ENCODE peak calls at places on chromosomes 1 and 21, in six cellular contexts. U, L, I, M, P and H are unnamed samples.

GRCh38 chr1:188170935-188171334 is 1342.2 kb downstream of the PLA2G4A start:
- DNase-seq in U (no peak), L (no peak), I (no peak), M (no peak), P (no peak), H (no peak)

GRCh38 chr1:46211051-46211450 is 7.9 kb downstream of the LURAP1 start:
- DNase-seq in U (no peak), L (no peak), I (no peak), M (no peak), P (no peak), H (no peak)

GRCh38 chr1:199979071-199979470 is 48.4 kb upstream of the NR5A2 start:
- DNase-seq in U (no peak), L (no peak), I (peak; percentile 59), M (no peak), P (no peak), H (no peak)

GRCh38 chr1:27102707-27103468 is 52.0 kb downstream of the SLC9A1 start:
- DNase-seq in U (peak; percentile 88), L (peak; percentile 74), I (peak; percentile 83), M (peak; percentile 67), P (peak; percentile 91), H (no peak)

GRCh38 chr1:83547903-83548302 is 451.0 kb downstream of the TTLL7 start:
- DNase-seq in U (no peak), L (no peak), I (no peak), M (no peak), P (no peak), H (no peak)

GRCh38 chr1:224411766-224412165 is 22.8 kb downstream of the WDR26 start:
- DNase-seq in U (no peak), L (no peak), I (no peak), M (no peak), P (no peak), H (no peak)

GRCh38 chr1:24526940-24527542 is 24.4 kb downstream of the RCAN3 start:
- DNase-seq in U (no peak), L (no peak), I (peak; percentile 33), M (no peak), P (no peak), H (no peak)

GRCh38 chr1:167052389-167052788 is 37.8 kb downstream of the GPA33 start:
- DNase-seq in U (no peak), L (no peak), I (no peak), M (no peak), P (no peak), H (no peak)

GRCh38 chr1:58929667-58930325 is 145.9 kb upstream of the JUN start:
- DNase-seq in U (no peak), L (no peak), I (no peak), M (peak; percentile 53), P (no peak), H (no peak)

GRCh38 chr1:228362141-228362883 is 44.3 kb downstream of the TRIM11 start:
- DNase-seq in U (no peak), L (no peak), I (no peak), M (no peak), P (no peak), H (no peak)

GRCh38 chr1:22286491-22286890 is 143.6 kb upstream of the WNT4 start:
- DNase-seq in U (no peak), L (no peak), I (no peak), M (no peak), P (no peak), H (no peak)

GRCh38 chr1:201585901-201586300 is 47.0 kb downstream of the NAV1 start:
- DNase-seq in U (no peak), L (no peak), I (no peak), M (no peak), P (no peak), H (no peak)

GRCh38 chr21:46125846-46126301 is 28.0 kb downstream of the COL6A2 start:
- DNase-seq in U (no peak), L (no peak), I (peak; percentile 9), M (no peak), P (peak; percentile 6), H (no peak)

GRCh38 chr1:10815863-10816195 is 19.4 kb upstream of the CASZ1 start:
- DNase-seq in U (no peak), L (no peak), I (peak; percentile 53), M (no peak), P (no peak), H (no peak)

GRCh38 chr1:17596651-17597509 is 57.4 kb downstream of the ARHGEF10L start:
- DNase-seq in U (no peak), L (no peak), I (no peak), M (no peak), P (no peak), H (no peak)

GRCh38 chr1:220990417-220991337 is 111.4 kb downstream of the HLX start:
- DNase-seq in U (no peak), L (no peak), I (no peak), M (no peak), P (no peak), H (peak; percentile 62)

GRCh38 chr1:147669475-147670318 is 627 bp downstream of the ACP6 start:
- DNase-seq in U (peak; percentile 44), L (no peak), I (peak; percentile 50), M (peak; percentile 5), P (peak; percentile 29), H (no peak)

GRCh38 chr21:16535100-16535418 is 805.3 kb downstream of the USP25 start:
- DNase-seq in U (no peak), L (no peak), I (peak; percentile 76), M (no peak), P (no peak), H (peak; percentile 55)

GRCh38 chr1:175169305-175170018 is 23.1 kb downstream of the KIAA0040 start:
- DNase-seq in U (no peak), L (no peak), I (no peak), M (no peak), P (no peak), H (no peak)

GRCh38 chr1:117656202-117656641 is 50.4 kb downstream of the TENT5C start:
- DNase-seq in U (peak; percentile 58), L (peak; percentile 59), I (no peak), M (peak; percentile 61), P (no peak), H (no peak)

GRCh38 chr1:2857521-2857920 is 56.0 kb upstream of the TTC34 start:
- DNase-seq in U (no peak), L (no peak), I (no peak), M (no peak), P (no peak), H (no peak)

GRCh38 chr1:167720965-167721616 is 691 bp upstream of the MPZL1 start:
- DNase-seq in U (no peak), L (no peak), I (peak; percentile 24), M (no peak), P (no peak), H (peak; percentile 35)

GRCh38 chr1:159177273-159177907 is 6.0 kb downstream of the CADM3 start:
- DNase-seq in U (peak; percentile 70), L (no peak), I (peak; percentile 50), M (no peak), P (no peak), H (peak; percentile 43)

GRCh38 chr21:14900058-14900457 is 164.7 kb downstream of the NRIP1 start:
- DNase-seq in U (no peak), L (no peak), I (no peak), M (no peak), P (no peak), H (no peak)

GRCh38 chr1:60255565-60255964 is 182.0 kb upstream of the C1orf87 start:
- DNase-seq in U (no peak), L (no peak), I (no peak), M (no peak), P (no peak), H (no peak)

GRCh38 chr1:165474196-165474595 is 29.3 kb upstream of the RXRG start:
- DNase-seq in U (no peak), L (no peak), I (no peak), M (no peak), P (no peak), H (no peak)

GRCh38 chr21:25487046-25487594 is 120.2 kb downstream of the MRPL39 start:
- DNase-seq in U (no peak), L (no peak), I (no peak), M (no peak), P (no peak), H (no peak)